ENCODE peak calls at places on chromosomes 11 and 22, in seven cellular contexts. E is non-pigmented ciliary epithelial cell, D is iris pigment epithelial cell, H is GM04503, C is T follicular helper cell, Z is iPS-NIHi11, T is anterior cingulate cortex. G is an unnamed sample.

GRCh38 chr22:49933236-49933921 is 14.9 kb downstream of the CRELD2 start:
- DNase-seq in E (no peak), D (no peak), H (no peak), C (no peak), Z (no peak), T (peak), G (no peak)

GRCh38 chr22:41096841-41097240 is 4.4 kb downstream of the EP300 start:
- DNase-seq in E (no peak), D (peak), H (no peak), C (no peak), Z (no peak), T (no peak), G (no peak)

GRCh38 chr11:60785806-60786361 is 751 bp downstream of the MS4A10 start:
- DNase-seq in E (peak), D (peak), H (no peak), C (no peak), Z (no peak), T (peak), G (peak)

GRCh38 chr11:67776834-67777530 is 102.6 kb upstream of the ALDH3B2 start:
- DNase-seq in E (no peak), D (no peak), H (no peak), C (no peak), Z (no peak), T (no peak), G (no peak)

GRCh38 chr11:113587318-113587739 is 112.1 kb upstream of the DRD2 start:
- DNase-seq in E (no peak), D (no peak), H (no peak), C (no peak), Z (no peak), T (no peak), G (no peak)

GRCh38 chr11:129418039-129418438 is 42.4 kb downstream of the BARX2 start:
- DNase-seq in E (no peak), D (no peak), H (no peak), C (no peak), Z (no peak), T (no peak), G (no peak)

GRCh38 chr11:118338637-118339061 is 3.9 kb downstream of the CD3D start:
- DNase-seq in E (no peak), D (peak), H (no peak), C (peak), Z (no peak), T (no peak), G (no peak)

GRCh38 chr11:11977206-11977938 is 31.1 kb downstream of the DKK3 start:
- DNase-seq in E (peak), D (peak), H (peak), C (no peak), Z (peak), T (peak), G (peak)

GRCh38 chr11:47071871-47072270 is 104.8 kb downstream of the ARFGAP2 start:
- DNase-seq in E (no peak), D (peak), H (no peak), C (no peak), Z (no peak), T (peak), G (peak)

GRCh38 chr22:49593509-49593908 is 234.2 kb downstream of the BRD1 start:
- DNase-seq in E (no peak), D (no peak), H (no peak), C (no peak), Z (no peak), T (no peak), G (no peak)

GRCh38 chr11:60155928-60156327 is 27.0 kb downstream of the MS4A6A start:
- DNase-seq in E (no peak), D (no peak), H (no peak), C (no peak), Z (no peak), T (no peak), G (no peak)

GRCh38 chr22:31084811-31085492 is 3.8 kb downstream of the SMTN start:
- DNase-seq in E (no peak), D (peak), H (no peak), C (peak), Z (peak), T (peak), G (peak)

GRCh38 chr11:117220568-117220967 is 11.3 kb downstream of the PCSK7 start:
- DNase-seq in E (no peak), D (no peak), H (no peak), C (no peak), Z (no peak), T (peak), G (no peak)